ENCODE peak calls at places on chromosomes 4 and X, in six cellular contexts. J is substantia nigra, I is iris pigment epithelial cell, C is bronchial epithelial cell, U is memory B cell, Y is choroid plexus epithelial cell. Z is an unnamed sample.
A peak's percentile ranks its signal among the peaks of the same experiment; 100 is the strongest.

GRCh38 chr4:30718021-30718888 is 1.9 kb upstream of the PCDH7 start:
- DNase-seq in J (peak; percentile 36), I (peak; percentile 64), C (peak; percentile 42), U (no peak), Y (peak; percentile 46), Z (peak; percentile 60)

GRCh38 chrX:129618997-129619396 is 35.8 kb downstream of the APLN start:
- DNase-seq in J (no peak), I (no peak), C (no peak), U (no peak), Y (no peak), Z (no peak)

GRCh38 chr4:158259955-158260575 is 49.8 kb downstream of the TMEM144 start:
- DNase-seq in J (no peak), I (peak; percentile 9), C (peak; percentile 36), U (no peak), Y (peak; percentile 55), Z (peak; percentile 11)

GRCh38 chr4:42398448-42399355 is 1.4 kb downstream of the SHISA3 start:
- DNase-seq in J (no peak), I (no peak), C (no peak), U (no peak), Y (no peak), Z (no peak)

GRCh38 chr4:26144526-26145167 is 176.2 kb upstream of the RBPJ start:
- DNase-seq in J (no peak), I (peak; percentile 53), C (no peak), U (no peak), Y (peak; percentile 44), Z (no peak)

GRCh38 chrX:135328421-135329005 is 19.2 kb downstream of the ETDC start:
- DNase-seq in J (no peak), I (peak; percentile 44), C (peak; percentile 50), U (no peak), Y (peak; percentile 15), Z (peak; percentile 3)

GRCh38 chrX:99271641-99272040 is 1138.4 kb downstream of the PCDH19 start:
- DNase-seq in J (no peak), I (no peak), C (no peak), U (no peak), Y (no peak), Z (no peak)

GRCh38 chr4:6494431-6495295 is 22.2 kb upstream of the PPP2R2C start:
- DNase-seq in J (no peak), I (no peak), C (no peak), U (no peak), Y (no peak), Z (no peak)

GRCh38 chr4:146243141-146243882 is 29.0 kb downstream of the REELD1 start:
- DNase-seq in J (no peak), I (no peak), C (peak; percentile 42), U (peak; percentile 26), Y (no peak), Z (no peak)

GRCh38 chr4:48518143-48518542 is 28.1 kb downstream of the ZAR1 start:
- DNase-seq in J (no peak), I (peak; percentile 20), C (no peak), U (no peak), Y (no peak), Z (no peak)

GRCh38 chr4:94000559-94000958 is 172.0 kb downstream of the ATOH1 start:
- DNase-seq in J (no peak), I (no peak), C (no peak), U (no peak), Y (no peak), Z (no peak)

GRCh38 chr4:122797405-122798094 is 29.1 kb upstream of the FGF2 start:
- DNase-seq in J (no peak), I (no peak), C (no peak), U (no peak), Y (no peak), Z (no peak)

GRCh38 chr4:93710101-93710846 is 118.3 kb upstream of the ATOH1 start:
- DNase-seq in J (no peak), I (no peak), C (peak; percentile 18), U (no peak), Y (no peak), Z (no peak)

GRCh38 chr4:113145519-113146291 is 96.3 kb downstream of the ANK2 start:
- DNase-seq in J (peak; percentile 1), I (no peak), C (no peak), U (no peak), Y (no peak), Z (no peak)

GRCh38 chrX:155755706-155756337 is 125.3 kb upstream of the VAMP7 start:
- DNase-seq in J (no peak), I (no peak), C (no peak), U (no peak), Y (no peak), Z (no peak)

GRCh38 chr4:108903464-108904221 is 140.8 kb upstream of the ETNPPL start:
- DNase-seq in J (no peak), I (no peak), C (no peak), U (no peak), Y (no peak), Z (no peak)

Z was measured in amniotic epithelial cell.